ENCODE peak calls at places on chromosomes 6 and 20, in five cellular contexts. One of them, this sample, is unnamed.

GRCh38 chr6:33634203-33634727 is 13.1 kb downstream of the ITPR3 start:
- DNase-seq in ACHN: no peak
- DNase-seq in RWPE1: no peak
- DNase-seq in RPMI7951: no peak
- DNase-seq in left cardiac atrium: no peak
- DNase-seq in this sample: no peak

GRCh38 chr20:46423882-46424482 is 17.6 kb upstream of the ELMO2 start:
- DNase-seq in ACHN: no peak
- DNase-seq in RPMI7951: peak; percentile 18
- DNase-seq in RWPE1: peak; percentile 74
- DNase-seq in left cardiac atrium: no peak
- DNase-seq in this sample: no peak

GRCh38 chr20:14634666-14635065 is 297.3 kb upstream of the FLRT3 start:
- DNase-seq in RPMI7951: no peak
- DNase-seq in left cardiac atrium: no peak
- DNase-seq in RWPE1: peak; percentile 51
- DNase-seq in ACHN: no peak
- DNase-seq in this sample: no peak

GRCh38 chr20:9241232-9241692 is 172.4 kb downstream of the PLCB4 start:
- DNase-seq in RWPE1: peak; percentile 40
- DNase-seq in ACHN: peak; percentile 60
- DNase-seq in left cardiac atrium: no peak
- DNase-seq in RPMI7951: peak; percentile 99
- DNase-seq in this sample: no peak

GRCh38 chr6:56840467-56841371 is 114.2 kb upstream of the BEND6 start:
- DNase-seq in RWPE1: peak; percentile 34
- DNase-seq in ACHN: peak; percentile 78
- DNase-seq in left cardiac atrium: no peak
- DNase-seq in RPMI7951: peak; percentile 67
- DNase-seq in this sample: no peak

GRCh38 chr20:47743671-47744070 is 41.6 kb downstream of the SULF2 start:
- DNase-seq in ACHN: no peak
- DNase-seq in left cardiac atrium: no peak
- DNase-seq in RWPE1: no peak
- DNase-seq in RPMI7951: no peak
- DNase-seq in this sample: no peak

GRCh38 chr6:75546401-75546800 is 52.8 kb upstream of the FILIP1 start:
- DNase-seq in ACHN: peak; percentile 25
- DNase-seq in RPMI7951: peak; percentile 21
- DNase-seq in left cardiac atrium: no peak
- DNase-seq in RWPE1: peak; percentile 22
- DNase-seq in this sample: no peak

GRCh38 chr6:142822882-142823578 is 121.9 kb downstream of the HIVEP2 start:
- DNase-seq in left cardiac atrium: no peak
- DNase-seq in RPMI7951: peak; percentile 78
- DNase-seq in ACHN: no peak
- DNase-seq in RWPE1: no peak
- DNase-seq in this sample: no peak

GRCh38 chr6:135170849-135171248 is 10.3 kb upstream of the MYB start:
- DNase-seq in ACHN: no peak
- DNase-seq in RWPE1: no peak
- DNase-seq in left cardiac atrium: no peak
- DNase-seq in RPMI7951: no peak
- DNase-seq in this sample: no peak

GRCh38 chr6:72832271-72832670 is 210.4 kb downstream of the KCNQ5 start:
- DNase-seq in RPMI7951: no peak
- DNase-seq in ACHN: no peak
- DNase-seq in RWPE1: no peak
- DNase-seq in left cardiac atrium: no peak
- DNase-seq in this sample: no peak

GRCh38 chr6:39530201-39530759 is 194.9 kb downstream of the KIF6 start:
- DNase-seq in RPMI7951: peak; percentile 80
- DNase-seq in RWPE1: peak; percentile 46
- DNase-seq in ACHN: no peak
- DNase-seq in left cardiac atrium: no peak
- DNase-seq in this sample: no peak

GRCh38 chr20:44572551-44573500 is 9.6 kb upstream of the PKIG start:
- DNase-seq in RWPE1: peak; percentile 92
- DNase-seq in left cardiac atrium: peak; percentile 56
- DNase-seq in RPMI7951: peak; percentile 98
- DNase-seq in ACHN: peak; percentile 50
- DNase-seq in this sample: no peak

GRCh38 chr6:537114-537513 is 119.8 kb downstream of the HUS1B start:
- DNase-seq in left cardiac atrium: no peak
- DNase-seq in RPMI7951: no peak
- DNase-seq in RWPE1: no peak
- DNase-seq in ACHN: no peak
- DNase-seq in this sample: no peak

GRCh38 chr6:130282234-130282995 is 59.7 kb upstream of the SAMD3 start:
- DNase-seq in RPMI7951: peak; percentile 33
- DNase-seq in left cardiac atrium: no peak
- DNase-seq in ACHN: peak; percentile 10
- DNase-seq in RWPE1: peak; percentile 13
- DNase-seq in this sample: no peak

GRCh38 chr6:39189915-39190544 is 39.2 kb downstream of the KCNK5 start:
- DNase-seq in left cardiac atrium: peak; percentile 34
- DNase-seq in RPMI7951: peak; percentile 11
- DNase-seq in RWPE1: no peak
- DNase-seq in ACHN: peak; percentile 26
- DNase-seq in this sample: peak; percentile 62